ENCODE peak calls at places on chromosomes 4 and X, in five cellular contexts. N is IMR-90, X is transverse colon, F is tibial nerve, J is right lobe of liver. Y is an unnamed sample. For H3K36me3, the result is how much of the 10 kb centered on the place peaks cover.

GRCh38 chrX:107421337-107421736 is 28.1 kb upstream of the FRMPD3 start:
- DNase-seq in X (no peak), F (no peak), N (no peak), J (no peak), Y (no peak)

GRCh38 chrX:10787264-10787663 is 166.9 kb upstream of the MID1 start:
- DNase-seq in F (no peak), J (no peak), X (no peak), N (no peak), Y (no peak)

GRCh38 chr4:7630559-7631287 is 196.0 kb upstream of the PSAPL1 start:
- DNase-seq in J (peak), X (no peak), N (peak), F (peak), Y (peak)

GRCh38 chr4:119823891-119824290 is 195.3 kb upstream of the PDE5A start:
- DNase-seq in F (no peak), N (no peak), J (no peak), X (no peak), Y (no peak)

GRCh38 chr4:125551451-125551850 is 236.7 kb downstream of the FAT4 start:
- DNase-seq in F (no peak), J (no peak), X (no peak), N (no peak), Y (no peak)

GRCh38 chrX:21757960-21758359 is at the start of gene SMPX:
- DNase-seq in N (no peak), J (no peak), X (no peak), F (no peak), Y (no peak)

GRCh38 chrX:40996886-40997530 is 88.2 kb upstream of the USP9X start:
- DNase-seq in F (peak), N (peak), J (no peak), X (no peak), Y (peak)

GRCh38 chr4:8910100-8910821 is 38.6 kb upstream of the HMX1 start:
- DNase-seq in F (no peak), N (no peak), J (peak), X (peak), Y (peak)

GRCh38 chrX:31329298-31329697 is 257.5 kb upstream of the FTHL17 start:
- DNase-seq in X (no peak), J (no peak), F (no peak), N (peak), Y (no peak)

GRCh38 chr4:80309301-80310004 is 26.1 kb upstream of the CFAP299 start:
- DNase-seq in X (no peak), N (peak), F (no peak), J (no peak), Y (no peak)

GRCh38 chrX:63503541-63503940 is 152.4 kb upstream of the SPIN4 start:
- DNase-seq in X (no peak), N (peak), F (no peak), J (no peak), Y (no peak)

GRCh38 chr4:104976258-104976657 is 170.4 kb upstream of the TET2 start:
- DNase-seq in F (no peak), J (no peak), X (no peak), N (no peak), Y (no peak)

GRCh38 chr4:99809326-99809725 is 7.3 kb upstream of the DAPP1 start:
- DNase-seq in F (no peak), J (no peak), N (no peak), X (no peak), Y (no peak)

GRCh38 chr4:55078987-55079386 is 46.4 kb downstream of the KDR start:
- DNase-seq in X (no peak), N (peak), F (peak), J (no peak), Y (no peak)

GRCh38 chr4:33060873-33061542 is 2340.8 kb downstream of the PCDH7 start:
- DNase-seq in J (peak), N (peak), X (peak), F (peak), Y (no peak)

GRCh38 chr4:147799986-147800555 is 68.2 kb downstream of the ARHGAP10 start:
- DNase-seq in N (no peak), J (no peak), F (no peak), X (no peak), Y (no peak)

GRCh38 chrX:103704863-103705262 is 5.8 kb upstream of the TMEM31 start:
- DNase-seq in J (no peak), F (no peak), N (no peak), X (no peak), Y (no peak)

GRCh38 chr4:57184378-57185031 is 74.3 kb upstream of the IGFBP7 start:
- DNase-seq in N (no peak), J (no peak), F (no peak), X (no peak), Y (no peak)

GRCh38 chr4:169024762-169025161 is 14.7 kb upstream of the CBR4 start:
- DNase-seq in X (no peak), J (no peak), F (peak), N (peak), Y (no peak)

GRCh38 chrX:30327762-30328161 is 18.6 kb upstream of the NR0B1 start:
- DNase-seq in F (no peak), J (no peak), X (no peak), N (no peak), Y (no peak)

GRCh38 chrX:107902721-107903120 is 77.1 kb downstream of the MID2 start:
- DNase-seq in F (no peak), X (no peak), N (no peak), J (no peak), Y (no peak)

GRCh38 chr4:166259081-166259480 is 386.0 kb downstream of the TLL1 start:
- DNase-seq in J (no peak), N (no peak), F (no peak), X (no peak), Y (no peak)

GRCh38 chr4:55346851-55347255 is 811 bp downstream of the SRD5A3 start:
- DNase-seq in N (no peak), F (no peak), J (no peak), X (peak), Y (no peak)

GRCh38 chr4:8605289-8605688 is 12.7 kb downstream of the CPZ start:
- DNase-seq in F (no peak), N (no peak), J (no peak), X (no peak), Y (no peak)

GRCh38 chr4:113657834-113658233 is 103.7 kb downstream of the CAMK2D start:
- DNase-seq in X (no peak), J (no peak), F (no peak), N (peak), Y (no peak)

GRCh38 chr4:184282251-184282713 is 64.6 kb upstream of the ENPP6 start:
- DNase-seq in J (peak), X (peak), F (peak), N (no peak), Y (peak)

GRCh38 chrX:124098089-124098488 is 136.6 kb downstream of the STAG2 start:
- DNase-seq in F (no peak), J (no peak), N (peak), X (no peak), Y (no peak)

GRCh38 chr4:100076753-100077152 is 113.5 kb downstream of the DDIT4L start:
- DNase-seq in J (no peak), F (no peak), X (no peak), N (peak), Y (no peak)

GRCh38 chr4:170243662-170244288 is 154.0 kb upstream of the AADAT start:
- DNase-seq in X (no peak), N (no peak), J (no peak), F (no peak), Y (no peak)

GRCh38 chrX:65596270-65596669 is 61.7 kb upstream of the LAS1L start:
- DNase-seq in N (peak), J (no peak), F (no peak), X (peak), Y (no peak)

GRCh38 chrX:46811101-46811500 is 25.7 kb upstream of the RP2 start:
- DNase-seq in N (no peak), X (no peak), J (no peak), F (no peak), Y (no peak)

GRCh38 chrX:57282568-57282967 is 3.9 kb upstream of the FAAH2 start:
- DNase-seq in X (no peak), F (no peak), J (no peak), N (no peak), Y (no peak)

GRCh38 chrX:152822383-152823086 is 8.0 kb downstream of the CETN2 start:
- DNase-seq in X (no peak), F (no peak), N (peak), J (no peak), Y (no peak)

DNA sequence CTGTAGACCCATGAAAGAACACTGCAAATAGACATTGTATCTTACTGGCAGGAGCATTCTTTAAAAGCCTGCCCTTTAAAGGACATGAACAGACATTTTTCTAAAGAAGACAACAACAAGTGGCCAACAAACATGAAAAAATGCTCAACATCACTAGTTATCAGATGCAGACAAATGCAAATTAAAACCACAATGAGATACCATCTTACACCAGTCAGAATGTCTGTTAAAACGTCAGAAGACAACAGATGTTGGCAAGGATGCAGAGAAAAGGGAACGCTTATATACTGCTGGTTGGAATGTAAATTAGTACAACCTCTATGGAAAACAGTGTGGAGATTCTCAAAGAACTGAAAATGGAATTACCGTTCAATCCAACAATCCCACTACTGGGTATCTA is 77.2 kb downstream of the ATP10D start:
- DNase-seq in F (no peak), J (no peak), X (no peak), N (no peak), Y (no peak)
- H3K36me3 ChIP-seq in F (under half), J (under half), X (under half), N (under half), Y (under half)

GRCh38 chrX:12979630-12980015 is 4.7 kb downstream of the TMSB4X start:
- DNase-seq in F (no peak), N (peak), X (no peak), J (no peak), Y (no peak)

GRCh38 chrX:12975999-12976558 is 1.2 kb downstream of the TMSB4X start:
- DNase-seq in F (peak), J (peak), N (peak), X (no peak), Y (peak)

GRCh38 chrX:12977761-12978204 is 2.9 kb downstream of the TMSB4X start:
- DNase-seq in N (no peak), J (no peak), X (no peak), F (no peak), Y (no peak)

GRCh38 chrX:12979011-12979629 is 4.2 kb downstream of the TMSB4X start:
- DNase-seq in N (no peak), X (no peak), J (no peak), F (no peak), Y (no peak)

DNA sequence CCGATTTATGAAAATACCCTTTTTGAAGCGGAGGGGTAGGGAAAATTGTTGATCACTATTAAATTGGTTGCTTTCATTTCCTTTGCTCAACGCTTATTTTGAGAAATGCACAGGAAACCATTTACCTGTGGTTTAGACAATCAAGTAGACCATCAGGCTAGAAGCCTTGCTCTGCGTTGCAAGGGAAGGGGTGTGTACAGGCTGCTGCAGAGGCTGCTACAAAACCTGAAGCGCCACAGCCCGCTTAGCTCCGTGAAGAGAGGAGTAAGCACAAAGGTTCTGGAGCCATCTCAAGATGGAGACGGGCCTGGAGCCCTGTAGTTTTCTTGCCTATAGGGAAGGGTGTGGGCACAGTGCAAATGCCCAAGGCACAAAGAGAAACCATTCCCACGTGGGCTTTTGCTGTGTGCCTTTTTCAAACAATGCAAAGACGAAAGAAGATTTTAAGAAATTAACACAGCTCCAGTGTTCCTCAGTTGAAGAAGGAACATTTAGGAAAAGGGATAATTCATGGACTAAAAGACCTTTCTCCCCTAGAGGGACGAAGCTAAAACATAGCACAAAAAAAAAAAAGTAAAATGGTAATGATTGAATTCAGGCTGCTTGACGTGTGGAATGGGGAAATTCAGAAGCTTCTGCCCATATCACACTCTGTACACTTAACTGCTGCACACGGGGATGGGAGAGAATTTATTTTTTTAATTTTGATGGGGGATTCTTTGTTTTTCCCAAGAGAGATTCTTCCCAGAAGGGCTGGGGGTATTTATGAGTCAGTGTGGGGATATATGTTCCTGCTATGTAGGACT is 3.5 kb downstream of the TMSB4X start:
- DNase-seq in X (peak), J (no peak), N (peak), F (peak), Y (peak)
- TF ChIP-seq POLR2A in X (peak), J (no peak), N (peak), F (no peak), Y (no peak)

GRCh38 chr4:1368421-1369090 is 21.5 kb downstream of the UVSSA start:
- DNase-seq in X (no peak), N (no peak), F (no peak), J (peak), Y (peak)

GRCh38 chr4:1367936-1368289 is 20.9 kb downstream of the UVSSA start:
- DNase-seq in J (peak), X (no peak), F (no peak), N (no peak), Y (peak)

GRCh38 chr4:1369484-1370079 is 22.6 kb downstream of the UVSSA start:
- DNase-seq in F (no peak), N (no peak), J (peak), X (no peak), Y (peak)

GRCh38 chr4:1370321-1371124 is 23.5 kb downstream of the UVSSA start:
- DNase-seq in F (no peak), X (no peak), J (peak), N (no peak), Y (no peak)

DNA sequence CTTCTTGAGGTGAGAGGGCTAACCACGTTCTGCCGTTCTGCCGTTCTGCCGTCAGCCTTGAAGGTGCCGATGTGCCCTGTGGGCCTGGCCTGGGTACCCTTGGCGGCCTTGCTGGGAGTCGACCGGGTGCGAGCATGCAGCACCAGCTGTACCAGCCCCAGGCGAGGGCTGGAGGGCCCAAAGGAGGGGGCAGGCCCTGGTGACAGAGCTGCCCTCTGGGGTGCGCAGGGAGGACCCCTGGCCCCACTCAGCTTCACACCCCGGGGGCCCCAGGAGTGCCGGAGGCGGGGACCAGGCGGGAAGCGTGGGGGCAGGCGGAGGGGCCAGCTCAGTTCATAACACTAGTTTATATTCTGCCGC is 22.1 kb downstream of the UVSSA start:
- DNase-seq in J (peak), F (no peak), X (no peak), N (no peak), Y (peak)
- H3K36me3 ChIP-seq in J (under half), F (under half), X (under half), N (under half), Y (under half)

DNA sequence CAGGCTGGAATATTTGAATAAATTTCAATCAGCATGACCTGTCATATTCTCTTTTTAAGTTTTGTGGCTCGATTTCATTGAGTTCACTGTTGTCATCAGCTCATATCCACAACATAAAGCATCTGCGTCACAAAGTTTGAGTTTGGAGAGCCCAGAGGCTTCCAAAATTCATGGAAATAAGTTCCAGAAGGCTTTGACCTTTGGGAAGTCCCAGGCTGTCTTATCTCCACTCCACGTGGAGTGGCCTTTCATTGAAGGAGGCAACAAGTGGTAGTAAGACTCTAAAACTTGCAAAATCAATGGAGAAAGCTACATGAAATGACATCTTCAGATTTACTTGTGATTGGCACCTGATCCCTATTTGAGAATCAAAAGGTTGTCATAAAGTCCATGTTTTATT is 54.1 kb upstream of the UNC5C start:
- DNase-seq in N (no peak), J (no peak), X (no peak), F (no peak), Y (no peak)
- TF ChIP-seq POLR2A in N (no peak), J (no peak), X (no peak), F (no peak), Y (no peak)

GRCh38 chr4:86762649-86763048 is 86.5 kb downstream of the SLC10A6 start:
- DNase-seq in F (no peak), J (no peak), X (no peak), N (no peak), Y (no peak)
- H3K36me3 ChIP-seq in F (under half), J (under half), X (under half), N (under half), Y (under half)

GRCh38 chrX:23784487-23785301 is 1.7 kb downstream of the SAT1 start:
- DNase-seq in N (peak), J (no peak), X (no peak), F (no peak), Y (no peak)
- TF ChIP-seq POLR2A in N (peak), J (peak), X (peak), F (no peak), Y (no peak)

GRCh38 chr4:6297266-6297815 is 27.7 kb downstream of the WFS1 start:
- DNase-seq in J (no peak), F (no peak), N (no peak), X (no peak), Y (no peak)
- H3K36me3 ChIP-seq in J (under half), F (under half), N (half or more), X (under half), Y (under half)

DNA sequence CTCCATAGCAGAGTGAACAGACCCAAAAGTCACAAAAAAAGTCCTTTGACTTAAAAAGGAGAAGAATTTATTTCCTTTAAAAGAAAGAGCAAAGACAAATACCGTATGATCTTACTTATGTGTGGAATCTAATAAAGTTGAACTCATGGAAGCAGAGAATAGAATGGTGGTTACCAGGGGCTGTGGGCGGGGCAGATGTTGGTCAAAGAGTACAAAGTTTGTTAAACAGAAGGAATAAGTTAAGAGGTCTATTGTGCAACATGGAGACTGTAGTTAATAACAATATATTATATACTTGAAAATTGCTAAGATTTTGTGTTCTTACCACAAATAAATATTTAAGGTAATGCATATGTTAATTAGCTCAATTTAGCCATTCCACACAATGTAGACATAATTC is 173.3 kb upstream of the S100G start:
- DNase-seq in F (no peak), J (no peak), X (no peak), N (no peak), Y (no peak)
- TF ChIP-seq POLR2A in F (no peak), J (no peak), X (no peak), N (no peak), Y (no peak)

GRCh38 chr4:2691313-2691712 is 64.8 kb downstream of the TNIP2 start:
- DNase-seq in F (no peak), J (no peak), X (no peak), N (no peak), Y (no peak)
- H3K36me3 ChIP-seq in F (under half), J (under half), X (under half), N (half or more), Y (half or more)

GRCh38 chrX:84501798-84502628 is at the start of gene HDX:
- DNase-seq in N (peak), F (peak), J (peak), X (peak), Y (peak)
- TF ChIP-seq POLR2A in N (peak), F (peak), J (peak), X (peak), Y (peak)

Y was measured in upper lobe of left lung.